ENCODE peak calls at places on chromosomes 3 and 15, in four cellular contexts. P is K562, G is HepG2, T is GM12878. M is an unnamed sample.

GRCh38 chr3:197404754-197405153 is 106.3 kb upstream of the DLG1 start:
- DNase-seq in P (no peak), T (no peak), G (no peak), M (no peak)

GRCh38 chr15:71080166-71080565 is 35.1 kb upstream of the THSD4 start:
- DNase-seq in P (no peak), G (no peak), T (no peak), M (no peak)

GRCh38 chr3:123640311-123641083 is 55.6 kb upstream of the HACD2 start:
- DNase-seq in P (no peak), G (no peak), T (no peak), M (no peak)

GRCh38 chr15:45715528-45715927 is 80.7 kb downstream of the SQOR start:
- DNase-seq in P (no peak), T (no peak), G (no peak), M (peak)

GRCh38 chr3:181868576-181868975 is 156.9 kb downstream of the SOX2 start:
- DNase-seq in T (no peak), G (no peak), P (no peak), M (no peak)

GRCh38 chr3:128402319-128402718 is 64.4 kb downstream of the DNAJB8 start:
- DNase-seq in P (no peak), G (peak), T (no peak), M (no peak)

GRCh38 chr3:169929830-169930519 is 18.6 kb downstream of the SAMD7 start:
- DNase-seq in P (peak), T (no peak), G (no peak), M (no peak)

GRCh38 chr3:131596884-131597283 is 94.1 kb upstream of the MRPL3 start:
- DNase-seq in P (no peak), G (no peak), T (no peak), M (no peak)

DNA sequence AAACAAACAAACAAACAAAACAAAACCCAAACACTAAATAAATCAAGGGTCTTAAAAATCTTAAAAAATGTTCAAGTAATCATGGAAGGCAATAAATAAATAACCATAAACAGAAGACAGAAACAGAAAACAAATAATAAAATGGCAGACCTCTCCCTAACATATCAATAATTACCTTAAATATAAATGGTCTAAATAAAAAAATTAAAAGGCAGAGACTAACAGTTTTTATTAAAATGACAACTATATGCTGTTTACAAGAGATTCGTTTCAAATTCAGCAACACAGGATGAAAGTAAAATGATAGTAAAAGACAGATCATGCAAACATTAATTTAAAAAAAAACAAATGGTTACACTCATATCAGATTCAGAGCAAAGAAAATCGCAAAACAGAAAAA is 91.1 kb downstream of the UBE3A start:
- DNase-seq in T (no peak), G (no peak), P (no peak), M (no peak)
- H2AFZ ChIP-seq in T (no peak), G (no peak), P (no peak), M (no peak)

DNA sequence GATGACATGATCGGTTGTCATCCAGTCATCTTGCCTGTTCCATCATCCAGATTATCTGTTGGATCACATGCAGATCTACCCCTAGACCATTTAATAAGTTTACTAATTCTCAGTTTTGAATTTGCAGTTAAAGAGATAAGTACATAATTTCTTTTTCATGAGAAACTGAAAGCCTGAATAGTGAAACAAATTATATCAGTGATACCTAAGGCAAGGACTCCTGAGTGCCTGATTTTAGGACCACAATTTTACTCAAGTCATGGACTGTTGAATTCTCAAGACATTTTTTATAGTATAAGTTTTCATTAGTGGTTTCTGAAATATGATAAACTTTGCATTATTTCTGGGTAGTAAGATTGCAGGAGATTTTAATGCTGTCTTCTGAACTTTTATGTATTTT is 13.2 kb downstream of the SIDT1 start:
- DNase-seq in T (no peak), G (no peak), P (no peak), M (no peak)
- TF ChIP-seq JUNB in T (no peak), G (no peak), P (no peak), M (no peak)

GRCh38 chr3:179710079-179710478 is 57.2 kb downstream of the USP13 start:
- DNase-seq in P (no peak), T (no peak), G (no peak), M (peak)
- H3K4me3 ChIP-seq in P (no peak), T (no peak), G (no peak), M (peak)

DNA sequence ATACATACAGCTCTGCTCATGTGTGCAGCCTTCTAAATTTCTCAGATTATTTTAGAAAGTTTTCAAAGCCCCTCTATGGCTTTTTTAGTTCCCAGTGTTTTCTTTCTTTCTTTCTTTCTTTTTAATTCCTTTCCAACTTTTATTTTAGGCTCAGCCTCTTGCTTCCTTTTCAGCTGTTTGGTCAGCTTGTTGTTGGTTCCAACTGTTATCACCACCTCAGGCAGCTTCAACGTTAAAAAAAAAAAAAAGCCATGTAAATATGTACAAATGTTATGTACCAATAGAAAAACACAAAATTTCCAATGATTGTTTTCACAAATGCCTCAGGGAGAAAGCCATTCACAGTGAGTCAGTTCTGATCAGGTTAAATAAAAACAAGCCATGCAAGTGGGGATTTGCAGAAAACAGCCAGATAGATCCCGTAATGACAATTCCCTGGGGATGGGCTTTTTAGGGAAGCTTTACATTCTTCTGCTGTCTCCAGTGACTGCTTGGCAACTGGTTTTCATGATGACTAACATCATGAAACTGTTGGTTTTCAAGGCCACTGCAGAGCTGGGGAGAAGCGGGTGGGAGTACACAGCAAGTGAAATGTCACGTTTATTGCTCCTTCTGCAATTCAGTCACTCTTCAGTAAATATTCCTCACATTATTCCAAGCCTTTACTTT is 908.4 kb downstream of the EPHA3 start:
- DNase-seq in P (no peak), T (no peak), G (no peak), M (no peak)
- H2AFZ ChIP-seq in P (no peak), T (no peak), G (no peak), M (peak)

GRCh38 chr3:38577089-38578080 is 72.1 kb downstream of the SCN5A start:
- DNase-seq in G (no peak), T (no peak), P (no peak), M (peak)

GRCh38 chr3:38579551-38580449 is 69.7 kb downstream of the SCN5A start:
- DNase-seq in G (no peak), T (peak), P (no peak), M (no peak)

GRCh38 chr3:38579146-38579545 is 70.3 kb downstream of the SCN5A start:
- DNase-seq in G (peak), T (no peak), P (no peak), M (peak)

GRCh38 chr3:38578081-38578475 is 71.4 kb downstream of the SCN5A start:
- DNase-seq in G (no peak), P (no peak), T (no peak), M (no peak)

GRCh38 chr3:38578551-38578950 is 70.9 kb downstream of the SCN5A start:
- DNase-seq in T (no peak), G (no peak), P (no peak), M (no peak)
- TF ChIP-seq JUNB in T (no peak), G (no peak), P (no peak), M (no peak)

GRCh38 chr3:154122912-154123559 is 1.8 kb downstream of the ARHGEF26 start:
- DNase-seq in T (no peak), G (peak), P (no peak), M (peak)
- H3K4me3 ChIP-seq in T (no peak), G (peak), P (no peak), M (peak)

DNA sequence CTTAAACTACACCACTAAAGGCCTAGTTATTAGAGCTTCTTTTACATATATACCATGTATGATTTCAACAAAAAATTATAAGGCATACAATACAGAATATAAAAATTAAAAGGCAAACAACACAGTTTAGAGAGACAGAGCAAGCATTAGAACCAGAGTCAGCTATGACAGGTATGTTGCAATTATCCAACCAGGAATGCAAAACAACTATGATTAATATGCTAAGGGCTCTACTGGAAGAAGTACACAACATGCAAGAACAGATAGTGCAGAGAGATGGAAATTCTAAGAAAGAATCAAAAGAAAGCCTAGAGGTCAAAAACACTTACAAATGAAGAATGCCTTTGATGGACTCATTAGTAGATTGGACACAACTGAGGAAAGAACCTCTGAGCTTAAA is 39.6 kb downstream of the CCDC54 start:
- DNase-seq in T (no peak), G (no peak), P (no peak), M (no peak)
- H2AFZ ChIP-seq in T (no peak), G (no peak), P (no peak), M (no peak)

GRCh38 chr3:40584625-40585189 is 59.9 kb downstream of the ZNF621 start:
- DNase-seq in T (no peak), G (peak), P (peak), M (peak)
- TF ChIP-seq JUNB in T (no peak), G (no peak), P (no peak), M (no peak)

GRCh38 chr15:39627456-39628130 is 46.7 kb downstream of the THBS1 start:
- DNase-seq in G (no peak), P (no peak), T (no peak), M (no peak)

GRCh38 chr15:39629906-39630305 is 49.0 kb downstream of the THBS1 start:
- DNase-seq in P (no peak), G (no peak), T (no peak), M (no peak)

GRCh38 chr15:39629376-39629775 is 48.5 kb downstream of the THBS1 start:
- DNase-seq in T (no peak), G (no peak), P (no peak), M (no peak)

GRCh38 chr15:39628821-39629220 is 47.9 kb downstream of the THBS1 start:
- DNase-seq in P (no peak), T (no peak), G (no peak), M (no peak)

GRCh38 chr15:39628131-39628482 is 47.2 kb downstream of the THBS1 start:
- DNase-seq in G (peak), P (no peak), T (no peak), M (peak)
- H3K4me3 ChIP-seq in G (no peak), P (no peak), T (no peak), M (no peak)

M was measured in GM23338.